ENCODE peak calls at places on chromosome 3, in four cellular contexts. One of them, this sample, is unnamed.

GRCh38 chr3:101124125-101124524 is 130.9 kb upstream of the ABI3BP start:
- DNase-seq in T follicular helper cell: no peak
- DNase-seq in fibroblast of lung: peak
- DNase-seq in neural progenitor cell: no peak
- DNase-seq in this sample: no peak

GRCh38 chr3:10164546-10165393 is at the start of gene IRAK2:
- DNase-seq in fibroblast of lung: peak
- DNase-seq in neural progenitor cell: peak
- DNase-seq in T follicular helper cell: no peak
- DNase-seq in this sample: peak

GRCh38 chr3:76369170-76369569 is 583.8 kb upstream of the ZNF717 start:
- DNase-seq in T follicular helper cell: no peak
- DNase-seq in neural progenitor cell: no peak
- DNase-seq in fibroblast of lung: peak
- DNase-seq in this sample: no peak

GRCh38 chr3:106088270-106088669 is 219.5 kb upstream of the CBLB start:
- DNase-seq in fibroblast of lung: peak
- DNase-seq in T follicular helper cell: no peak
- DNase-seq in neural progenitor cell: no peak
- DNase-seq in this sample: no peak

GRCh38 chr3:126389112-126389791 is 5.5 kb upstream of the CFAP100 start:
- DNase-seq in fibroblast of lung: peak
- DNase-seq in neural progenitor cell: peak
- DNase-seq in T follicular helper cell: no peak
- DNase-seq in this sample: peak

GRCh38 chr3:93924491-93924890 is 49.2 kb downstream of the PROS1 start:
- DNase-seq in T follicular helper cell: no peak
- DNase-seq in fibroblast of lung: peak
- DNase-seq in neural progenitor cell: no peak
- DNase-seq in this sample: no peak

GRCh38 chr3:177921153-177921552 is 615.1 kb upstream of the KCNMB2 start:
- DNase-seq in fibroblast of lung: peak
- DNase-seq in T follicular helper cell: no peak
- DNase-seq in neural progenitor cell: no peak
- DNase-seq in this sample: no peak

GRCh38 chr3:187520027-187520945 is 149.9 kb downstream of the SST start:
- DNase-seq in neural progenitor cell: no peak
- DNase-seq in T follicular helper cell: no peak
- DNase-seq in fibroblast of lung: peak
- DNase-seq in this sample: peak

GRCh38 chr3:30544811-30545210 is 61.6 kb upstream of the TGFBR2 start:
- DNase-seq in neural progenitor cell: no peak
- DNase-seq in T follicular helper cell: no peak
- DNase-seq in fibroblast of lung: peak
- DNase-seq in this sample: no peak

GRCh38 chr3:190333961-190334360 is 11.7 kb upstream of the CLDN1 start:
- DNase-seq in neural progenitor cell: no peak
- DNase-seq in fibroblast of lung: no peak
- DNase-seq in T follicular helper cell: no peak
- DNase-seq in this sample: no peak

GRCh38 chr3:47019201-47019600 is 39.7 kb downstream of the NBEAL2 start:
- DNase-seq in T follicular helper cell: no peak
- DNase-seq in fibroblast of lung: no peak
- DNase-seq in neural progenitor cell: no peak
- DNase-seq in this sample: no peak

GRCh38 chr3:109224333-109224732 is 87.8 kb downstream of the C3orf85 start:
- DNase-seq in T follicular helper cell: no peak
- DNase-seq in fibroblast of lung: no peak
- DNase-seq in neural progenitor cell: peak
- DNase-seq in this sample: no peak

GRCh38 chr3:107987036-107987557 is 103.7 kb downstream of the CD47 start:
- DNase-seq in neural progenitor cell: no peak
- DNase-seq in T follicular helper cell: no peak
- DNase-seq in fibroblast of lung: peak
- DNase-seq in this sample: peak

GRCh38 chr3:97793415-97794019 is 28.3 kb upstream of the CRYBG3 start:
- DNase-seq in fibroblast of lung: peak
- DNase-seq in neural progenitor cell: peak
- DNase-seq in T follicular helper cell: no peak
- DNase-seq in this sample: no peak

GRCh38 chr3:119239421-119239820 is 1.3 kb downstream of the B4GALT4 start:
- DNase-seq in neural progenitor cell: no peak
- DNase-seq in fibroblast of lung: no peak
- DNase-seq in T follicular helper cell: no peak
- DNase-seq in this sample: no peak

GRCh38 chr3:99817047-99817436 is 620 bp upstream of the CMSS1 start:
- DNase-seq in neural progenitor cell: peak
- DNase-seq in fibroblast of lung: no peak
- DNase-seq in T follicular helper cell: no peak
- DNase-seq in this sample: no peak

This sample was measured in ureter.